ENCODE peak calls at places on chromosomes 4 and X, in six cellular contexts. One of them, this sample, is unnamed.

GRCh38 chrX:1323315-1323714 is 13.3 kb upstream of the IL3RA start:
- DNase-seq in iris pigment epithelial cell: peak; percentile 14
- DNase-seq in activated CD8-positive, alpha-beta memory T cell treated with anti-CD3 and anti-CD28 coated beads for 48 hours: peak; percentile 10
- DNase-seq in non-pigmented ciliary epithelial cell: no peak
- DNase-seq in AG09309: no peak
- DNase-seq in astrocyte of the hippocampus: no peak
- DNase-seq in this sample: no peak

GRCh38 chr4:71009796-71010588 is 16.5 kb downstream of the DCK start:
- DNase-seq in iris pigment epithelial cell: peak; percentile 40
- DNase-seq in activated CD8-positive, alpha-beta memory T cell treated with anti-CD3 and anti-CD28 coated beads for 48 hours: no peak
- DNase-seq in non-pigmented ciliary epithelial cell: no peak
- DNase-seq in AG09309: no peak
- DNase-seq in astrocyte of the hippocampus: peak; percentile 65
- DNase-seq in this sample: peak; percentile 56

GRCh38 chr4:184104419-184105101 is 113.1 kb downstream of the ENPP6 start:
- DNase-seq in iris pigment epithelial cell: no peak
- DNase-seq in activated CD8-positive, alpha-beta memory T cell treated with anti-CD3 and anti-CD28 coated beads for 48 hours: no peak
- DNase-seq in non-pigmented ciliary epithelial cell: no peak
- DNase-seq in AG09309: no peak
- DNase-seq in astrocyte of the hippocampus: peak; percentile 86
- DNase-seq in this sample: no peak

GRCh38 chr4:101977096-101977495 is 186.6 kb downstream of the BANK1 start:
- DNase-seq in iris pigment epithelial cell: peak; percentile 99
- DNase-seq in activated CD8-positive, alpha-beta memory T cell treated with anti-CD3 and anti-CD28 coated beads for 48 hours: no peak
- DNase-seq in non-pigmented ciliary epithelial cell: peak; percentile 98
- DNase-seq in AG09309: peak; percentile 97
- DNase-seq in astrocyte of the hippocampus: peak; percentile 92
- DNase-seq in this sample: peak; percentile 94

GRCh38 chr4:69167300-69167699 is 47.2 kb downstream of the UGT2B11 start:
- DNase-seq in iris pigment epithelial cell: peak; percentile 3
- DNase-seq in activated CD8-positive, alpha-beta memory T cell treated with anti-CD3 and anti-CD28 coated beads for 48 hours: no peak
- DNase-seq in non-pigmented ciliary epithelial cell: no peak
- DNase-seq in AG09309: no peak
- DNase-seq in astrocyte of the hippocampus: no peak
- DNase-seq in this sample: peak; percentile 2

GRCh38 chr4:54513231-54513630 is 144.5 kb upstream of the KIT start:
- DNase-seq in iris pigment epithelial cell: peak; percentile 52
- DNase-seq in activated CD8-positive, alpha-beta memory T cell treated with anti-CD3 and anti-CD28 coated beads for 48 hours: no peak
- DNase-seq in non-pigmented ciliary epithelial cell: peak; percentile 47
- DNase-seq in AG09309: peak; percentile 74
- DNase-seq in astrocyte of the hippocampus: peak; percentile 79
- DNase-seq in this sample: peak; percentile 93

GRCh38 chr4:13531609-13531998 is 12.7 kb downstream of the NKX3-2 start:
- DNase-seq in iris pigment epithelial cell: no peak
- DNase-seq in activated CD8-positive, alpha-beta memory T cell treated with anti-CD3 and anti-CD28 coated beads for 48 hours: no peak
- DNase-seq in non-pigmented ciliary epithelial cell: no peak
- DNase-seq in AG09309: no peak
- DNase-seq in astrocyte of the hippocampus: no peak
- DNase-seq in this sample: no peak

GRCh38 chrX:3715921-3716320 is 2.5 kb upstream of the PRKX start:
- DNase-seq in iris pigment epithelial cell: no peak
- DNase-seq in activated CD8-positive, alpha-beta memory T cell treated with anti-CD3 and anti-CD28 coated beads for 48 hours: no peak
- DNase-seq in non-pigmented ciliary epithelial cell: no peak
- DNase-seq in AG09309: no peak
- DNase-seq in astrocyte of the hippocampus: no peak
- DNase-seq in this sample: no peak

GRCh38 chr4:87961993-87962791 is 13.3 kb upstream of the SPP1 start:
- DNase-seq in iris pigment epithelial cell: peak; percentile 77
- DNase-seq in activated CD8-positive, alpha-beta memory T cell treated with anti-CD3 and anti-CD28 coated beads for 48 hours: no peak
- DNase-seq in non-pigmented ciliary epithelial cell: no peak
- DNase-seq in AG09309: no peak
- DNase-seq in astrocyte of the hippocampus: peak; percentile 68
- DNase-seq in this sample: peak; percentile 47